ENCODE peak calls at places on chromosomes 5 and 9, in four cellular contexts. X is IMR-90, V is mesendoderm, P is H1. R is an unnamed sample.

GRCh38 chr5:160021818-160022446 is 13.0 kb downstream of the TTC1 start:
- DNase-seq in V (peak), P (no peak), X (peak), R (peak)

GRCh38 chr5:108258001-108258400 is 123.9 kb downstream of the FBXL17 start:
- DNase-seq in X (peak), V (no peak), P (no peak), R (no peak)

GRCh38 chr9:77770340-77770739 is 122.2 kb upstream of the GNA14 start:
- DNase-seq in X (no peak), V (no peak), P (no peak), R (no peak)

GRCh38 chr5:124148574-124148973 is 597.9 kb downstream of the ZNF608 start:
- DNase-seq in V (no peak), P (no peak), X (no peak), R (no peak)

GRCh38 chr5:111934511-111934910 is 177.5 kb upstream of the NREP start:
- DNase-seq in P (no peak), V (peak), X (no peak), R (no peak)

GRCh38 chr5:128498844-128499455 is 39.1 kb downstream of the FBN2 start:
- DNase-seq in X (peak), V (peak), P (no peak), R (no peak)

GRCh38 chr9:72808446-72808768 is 144.4 kb downstream of the ALDH1A1 start:
- DNase-seq in P (no peak), V (no peak), X (no peak), R (no peak)

GRCh38 chr5:118592234-118592633 is 396.1 kb downstream of the DTWD2 start:
- DNase-seq in P (no peak), V (no peak), X (no peak), R (no peak)

GRCh38 chr5:150616506-150616905 is 24.0 kb upstream of the SYNPO start:
- DNase-seq in X (no peak), P (no peak), V (no peak), R (no peak)

GRCh38 chr5:160054831-160055230 is 45.9 kb downstream of the TTC1 start:
- DNase-seq in P (no peak), V (peak), X (peak), R (no peak)

GRCh38 chr5:96940586-96940985 is 4.7 kb downstream of the LNPEP start:
- DNase-seq in P (no peak), X (peak), V (no peak), R (no peak)

GRCh38 chr5:65072836-65073620 is 304.3 kb downstream of the CWC27 start:
- DNase-seq in P (no peak), V (no peak), X (peak), R (no peak)

GRCh38 chr5:159210846-159211245 is 1.5 kb upstream of the RNF145 start:
- DNase-seq in P (no peak), X (no peak), V (peak), R (no peak)

GRCh38 chr5:171342362-171343111 is 33.5 kb downstream of the TLX3 start:
- DNase-seq in V (peak), P (no peak), X (peak), R (peak)

GRCh38 chr5:61082516-61083280 is 79.6 kb downstream of the SMIM15 start:
- DNase-seq in X (peak), P (no peak), V (no peak), R (no peak)

GRCh38 chr5:150082889-150083288 is 3.5 kb downstream of the CSF1R start:
- DNase-seq in V (no peak), X (no peak), P (no peak), R (no peak)

GRCh38 chr5:41246376-41246775 is 33.0 kb upstream of the C6 start:
- DNase-seq in V (no peak), P (no peak), X (peak), R (no peak)

GRCh38 chr5:61263561-61264272 is 68.3 kb upstream of the ZSWIM6 start:
- DNase-seq in X (no peak), P (no peak), V (no peak), R (no peak)

GRCh38 chr5:96459313-96460109 is 26.5 kb upstream of the PCSK1 start:
- DNase-seq in V (no peak), P (no peak), X (no peak), R (no peak)

GRCh38 chr5:37615184-37615583 is 224.7 kb downstream of the GDNF start:
- DNase-seq in V (no peak), P (no peak), X (peak), R (no peak)

GRCh38 chr9:16689352-16689938 is 181.0 kb downstream of the BNC2 start:
- DNase-seq in V (no peak), P (no peak), X (peak), R (no peak)

GRCh38 chr5:10036136-10036535 is 213.6 kb downstream of the ATPSCKMT start:
- DNase-seq in V (no peak), P (no peak), X (peak), R (no peak)

GRCh38 chr5:162128117-162128516 is 60.5 kb downstream of the GABRG2 start:
- DNase-seq in X (no peak), P (peak), V (peak), R (peak)

GRCh38 chr9:126016579-126017290 is 269.6 kb downstream of the PBX3 start:
- DNase-seq in P (no peak), X (no peak), V (no peak), R (no peak)

GRCh38 chr5:161900981-161901380 is 53.1 kb downstream of the GABRA1 start:
- DNase-seq in P (no peak), V (no peak), X (no peak), R (no peak)

GRCh38 chr9:21160178-21160577 is 6.3 kb downstream of the IFNA21 start:
- DNase-seq in X (no peak), P (no peak), V (peak), R (no peak)

GRCh38 chr9:137041134-137041533 is 4.8 kb downstream of the NPDC1 start:
- DNase-seq in V (no peak), P (no peak), X (no peak), R (no peak)

GRCh38 chr9:91530829-91531228 is 107.2 kb upstream of the NFIL3 start:
- DNase-seq in X (peak), V (peak), P (no peak), R (no peak)

GRCh38 chr5:55159763-55160492 is at the start of gene GPX8:
- DNase-seq in P (no peak), X (peak), V (peak), R (peak)

GRCh38 chr9:92506184-92506857 is 24.0 kb upstream of the ASPN start:
- DNase-seq in X (peak), P (no peak), V (no peak), R (no peak)

GRCh38 chr9:38160613-38161215 is 91.7 kb upstream of the SHB start:
- DNase-seq in X (peak), P (no peak), V (peak), R (peak)

GRCh38 chr9:92141144-92142129 is 26.2 kb upstream of the SPTLC1 start:
- DNase-seq in X (no peak), V (no peak), P (no peak), R (peak)

DNA sequence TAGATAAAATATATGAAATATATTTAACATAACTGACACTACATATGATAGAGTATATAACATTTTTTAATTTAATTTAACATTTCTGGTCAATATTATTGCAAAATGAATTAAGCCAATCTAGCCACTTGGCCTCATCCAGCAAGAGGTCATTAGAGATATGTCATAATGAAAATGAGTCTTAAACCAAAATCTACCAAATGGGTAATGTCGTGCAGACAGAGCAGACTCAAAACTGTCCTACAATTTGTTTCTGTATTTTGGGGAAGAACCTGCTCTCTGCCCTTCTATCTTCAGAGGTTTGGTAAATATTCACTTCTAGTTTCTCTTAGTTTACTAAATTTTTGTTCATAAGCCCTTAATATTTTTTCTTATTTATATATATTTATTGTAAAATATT is 61.4 kb downstream of the ARHGEF28 start:
- DNase-seq in P (no peak), X (no peak), V (no peak), R (no peak)
- H3K18ac ChIP-seq in P (no peak), X (no peak), V (no peak), R (no peak)

GRCh38 chr5:173069661-173070060 is 13.5 kb downstream of the CREBRF start:
- DNase-seq in V (no peak), P (no peak), X (no peak), R (no peak)

GRCh38 chr5:173062141-173062540 is 6.0 kb downstream of the CREBRF start:
- DNase-seq in V (no peak), X (no peak), P (no peak), R (no peak)

GRCh38 chr5:173065155-173065554 is 9.0 kb downstream of the CREBRF start:
- DNase-seq in V (no peak), X (no peak), P (no peak), R (no peak)
- H4K5ac ChIP-seq in V (no peak), X (no peak), P (no peak), R (no peak)

DNA sequence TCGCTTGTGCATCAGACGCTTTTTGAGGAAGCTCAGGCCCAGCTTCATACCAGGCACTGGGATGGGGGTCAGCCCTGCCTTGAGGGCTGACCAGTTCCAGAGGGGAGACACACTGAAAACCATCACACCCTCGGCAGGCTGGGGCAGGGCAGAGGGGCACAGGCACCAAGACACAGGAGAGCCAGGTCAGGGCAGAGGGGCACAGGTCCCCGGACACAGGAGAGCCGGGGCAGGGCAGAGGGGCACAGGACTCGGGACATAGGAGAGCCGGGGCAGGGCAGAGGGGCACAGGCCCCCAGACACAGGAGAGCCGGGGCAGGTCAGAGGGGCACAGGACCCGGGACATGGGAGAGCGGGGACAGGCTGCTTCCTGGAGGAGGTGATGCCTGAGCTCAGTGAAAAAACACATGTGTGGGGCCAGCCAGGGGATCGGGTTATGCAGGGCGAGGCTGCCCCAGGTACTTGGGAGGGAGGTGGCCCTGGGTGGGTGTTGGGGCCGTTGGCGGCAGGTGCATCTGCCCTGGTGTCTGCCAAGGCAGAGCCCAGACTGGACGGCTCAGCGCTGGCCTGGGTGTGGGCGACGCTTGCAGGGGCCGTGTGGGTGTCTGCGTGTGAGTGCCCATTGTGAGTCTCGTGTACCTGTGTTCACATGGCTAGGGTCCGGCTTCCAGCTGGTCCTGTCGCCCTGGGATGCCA is 15.1 kb upstream of the SLC2A6 start:
- DNase-seq in P (no peak), X (no peak), V (no peak), R (no peak)
- H3K18ac ChIP-seq in P (no peak), X (no peak), V (no peak), R (no peak)

GRCh38 chr5:143013176-143013575 is 243.0 kb downstream of the ARHGAP26 start:
- DNase-seq in P (no peak), X (no peak), V (no peak), R (no peak)
- H4K5ac ChIP-seq in P (no peak), X (no peak), V (no peak), R (no peak)

DNA sequence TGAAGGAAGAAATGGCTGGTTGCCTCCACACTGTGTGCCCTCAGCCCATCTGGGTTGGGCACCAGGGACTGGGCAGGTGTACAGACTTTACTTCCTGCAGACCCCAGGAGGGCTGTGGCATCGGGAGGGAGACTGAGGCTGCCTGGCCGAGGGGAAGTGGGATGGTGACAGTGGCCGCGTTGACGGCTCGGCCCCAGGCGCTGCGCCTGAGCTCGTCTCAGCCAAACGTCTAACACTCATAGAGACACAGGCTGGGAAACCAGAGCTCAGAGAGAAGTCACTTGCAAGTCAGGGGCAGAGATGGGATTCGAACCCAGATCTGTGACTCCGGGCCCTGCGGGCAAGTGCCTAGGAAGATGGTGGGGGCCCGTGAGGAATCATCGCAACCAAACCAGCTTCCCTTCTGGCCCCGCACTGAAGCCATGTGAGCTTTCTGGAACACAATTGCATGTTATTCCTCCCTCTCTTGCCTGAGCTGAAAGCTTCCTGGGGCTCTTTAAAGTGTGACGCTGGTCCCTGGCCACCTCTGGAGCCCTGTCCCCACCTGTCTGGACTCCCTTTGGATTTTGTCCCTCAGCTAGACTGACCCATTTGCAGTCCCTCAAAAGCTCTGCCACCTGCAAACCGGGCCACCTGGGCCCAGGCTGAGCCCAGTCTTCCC is 53.1 kb upstream of the FUBP3 start:
- DNase-seq in V (no peak), P (no peak), X (no peak), R (no peak)
- H3K18ac ChIP-seq in V (no peak), P (no peak), X (no peak), R (no peak)

DNA sequence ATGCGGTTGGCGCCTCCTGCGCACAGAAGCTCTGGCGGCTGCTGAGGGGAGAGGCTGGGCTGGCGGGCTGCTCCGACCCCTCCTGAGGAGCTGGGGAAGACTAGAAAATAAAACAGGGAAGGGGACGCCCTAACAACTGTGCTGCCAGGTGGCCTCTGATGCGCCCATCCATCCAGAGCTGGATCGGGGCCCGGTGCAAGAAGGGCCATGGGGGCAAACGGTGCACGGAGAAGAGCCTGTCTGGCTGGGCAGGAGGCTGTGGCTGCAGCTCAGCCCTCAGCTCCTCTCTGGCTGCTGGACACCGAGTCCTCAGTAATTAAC is 21.0 kb upstream of the MRNIP start:
- DNase-seq in P (no peak), V (no peak), X (no peak), R (no peak)
- H4K5ac ChIP-seq in P (no peak), V (no peak), X (no peak), R (no peak)